ENCODE peak calls at places on chromosomes 12 and 14, in nine cellular contexts. One of them, this sample, is unnamed.

GRCh38 chr12:76506149-76506548 is 53.4 kb downstream of the OSBPL8 start:
- DNase-seq in C1 segment of cervical spinal cord: no peak
- DNase-seq in mucosa of descending colon: no peak
- DNase-seq in breast epithelium: no peak
- DNase-seq in AG09309: no peak
- DNase-seq in non-pigmented ciliary epithelial cell: no peak
- DNase-seq in iris pigment epithelial cell: no peak
- DNase-seq in NCI-H2107: no peak
- DNase-seq in PC-9: no peak
- DNase-seq in this sample: peak; percentile 55

GRCh38 chr12:114935658-114936057 is 251.7 kb upstream of the TBX3 start:
- DNase-seq in C1 segment of cervical spinal cord: no peak
- DNase-seq in breast epithelium: no peak
- DNase-seq in AG09309: no peak
- DNase-seq in iris pigment epithelial cell: no peak
- DNase-seq in NCI-H2107: no peak
- DNase-seq in non-pigmented ciliary epithelial cell: no peak
- DNase-seq in mucosa of descending colon: no peak
- DNase-seq in PC-9: no peak
- DNase-seq in this sample: no peak

GRCh38 chr14:34237098-34237497 is 224.9 kb downstream of the SPTSSA start:
- DNase-seq in non-pigmented ciliary epithelial cell: no peak
- DNase-seq in mucosa of descending colon: no peak
- DNase-seq in AG09309: no peak
- DNase-seq in iris pigment epithelial cell: no peak
- DNase-seq in NCI-H2107: no peak
- DNase-seq in PC-9: peak; percentile 42
- DNase-seq in C1 segment of cervical spinal cord: no peak
- DNase-seq in breast epithelium: no peak
- DNase-seq in this sample: no peak

GRCh38 chr14:98411154-98411553 is 860.8 kb downstream of the BCL11B start:
- DNase-seq in NCI-H2107: no peak
- DNase-seq in iris pigment epithelial cell: no peak
- DNase-seq in mucosa of descending colon: no peak
- DNase-seq in non-pigmented ciliary epithelial cell: no peak
- DNase-seq in PC-9: no peak
- DNase-seq in AG09309: no peak
- DNase-seq in breast epithelium: no peak
- DNase-seq in C1 segment of cervical spinal cord: no peak
- DNase-seq in this sample: no peak

GRCh38 chr12:57241556-57242310 is 9.3 kb downstream of the STAC3 start:
- DNase-seq in AG09309: no peak
- DNase-seq in NCI-H2107: no peak
- DNase-seq in breast epithelium: no peak
- DNase-seq in PC-9: no peak
- DNase-seq in mucosa of descending colon: peak; percentile 30
- DNase-seq in non-pigmented ciliary epithelial cell: no peak
- DNase-seq in iris pigment epithelial cell: no peak
- DNase-seq in C1 segment of cervical spinal cord: no peak
- DNase-seq in this sample: no peak

GRCh38 chr12:16606201-16606849 is 363 bp upstream of the LMO3 start:
- DNase-seq in PC-9: no peak
- DNase-seq in C1 segment of cervical spinal cord: peak; percentile 50
- DNase-seq in iris pigment epithelial cell: peak; percentile 37
- DNase-seq in mucosa of descending colon: peak; percentile 27
- DNase-seq in AG09309: no peak
- DNase-seq in breast epithelium: no peak
- DNase-seq in non-pigmented ciliary epithelial cell: no peak
- DNase-seq in NCI-H2107: no peak
- DNase-seq in this sample: peak; percentile 27

GRCh38 chr14:75428230-75429104 is 645 bp downstream of the JDP2 start:
- DNase-seq in C1 segment of cervical spinal cord: peak; percentile 50
- DNase-seq in iris pigment epithelial cell: peak; percentile 40
- DNase-seq in PC-9: no peak
- DNase-seq in NCI-H2107: peak; percentile 19
- DNase-seq in mucosa of descending colon: peak; percentile 82
- DNase-seq in AG09309: no peak
- DNase-seq in non-pigmented ciliary epithelial cell: no peak
- DNase-seq in breast epithelium: no peak
- DNase-seq in this sample: no peak

GRCh38 chr12:47905313-47905730 is 528 bp upstream of the VDR start:
- DNase-seq in non-pigmented ciliary epithelial cell: no peak
- DNase-seq in NCI-H2107: no peak
- DNase-seq in iris pigment epithelial cell: no peak
- DNase-seq in mucosa of descending colon: peak; percentile 89
- DNase-seq in breast epithelium: peak; percentile 70
- DNase-seq in PC-9: no peak
- DNase-seq in AG09309: no peak
- DNase-seq in C1 segment of cervical spinal cord: no peak
- DNase-seq in this sample: no peak

GRCh38 chr12:126856958-126857357 is 1410.0 kb upstream of the TMEM132C start:
- DNase-seq in non-pigmented ciliary epithelial cell: no peak
- DNase-seq in PC-9: no peak
- DNase-seq in breast epithelium: no peak
- DNase-seq in AG09309: no peak
- DNase-seq in iris pigment epithelial cell: no peak
- DNase-seq in mucosa of descending colon: no peak
- DNase-seq in C1 segment of cervical spinal cord: no peak
- DNase-seq in NCI-H2107: no peak
- DNase-seq in this sample: no peak

GRCh38 chr14:41636492-41637392 is 30.1 kb downstream of the LRFN5 start:
- DNase-seq in non-pigmented ciliary epithelial cell: peak; percentile 24
- DNase-seq in mucosa of descending colon: no peak
- DNase-seq in PC-9: no peak
- DNase-seq in AG09309: no peak
- DNase-seq in C1 segment of cervical spinal cord: no peak
- DNase-seq in NCI-H2107: no peak
- DNase-seq in iris pigment epithelial cell: peak; percentile 26
- DNase-seq in breast epithelium: no peak
- DNase-seq in this sample: peak; percentile 47

GRCh38 chr14:38065101-38065762 is 142.5 kb upstream of the SSTR1 start:
- DNase-seq in non-pigmented ciliary epithelial cell: no peak
- DNase-seq in mucosa of descending colon: no peak
- DNase-seq in iris pigment epithelial cell: no peak
- DNase-seq in NCI-H2107: no peak
- DNase-seq in C1 segment of cervical spinal cord: no peak
- DNase-seq in breast epithelium: no peak
- DNase-seq in AG09309: no peak
- DNase-seq in PC-9: no peak
- DNase-seq in this sample: no peak

GRCh38 chr12:53069621-53070410 is 9.4 kb downstream of the SPRYD3 start:
- DNase-seq in iris pigment epithelial cell: no peak
- DNase-seq in NCI-H2107: no peak
- DNase-seq in AG09309: no peak
- DNase-seq in C1 segment of cervical spinal cord: no peak
- DNase-seq in breast epithelium: no peak
- DNase-seq in PC-9: no peak
- DNase-seq in mucosa of descending colon: no peak
- DNase-seq in non-pigmented ciliary epithelial cell: no peak
- DNase-seq in this sample: no peak